ENCODE peak calls at places on chromosomes 2 and 18, in seven cellular contexts. E, C, G, O, J, S and X are unnamed samples.

GRCh38 chr2:181070119-181070833 is 89.9 kb downstream of the UBE2E3 start:
- DNase-seq in C (peak; percentile 15), E (peak; percentile 42), J (peak; percentile 25), O (no peak), S (peak; percentile 64), G (peak; percentile 68), X (no peak)

GRCh38 chr2:184444217-184444616 is 154.1 kb upstream of the ZNF804A start:
- DNase-seq in S (no peak), C (no peak), E (no peak), J (no peak), O (no peak), G (no peak), X (no peak)

GRCh38 chr2:126849486-126849885 is 49.2 kb upstream of the TEX51 start:
- DNase-seq in J (no peak), O (no peak), C (no peak), E (no peak), S (no peak), G (no peak), X (no peak)

GRCh38 chr2:73134471-73134870 is 21.7 kb upstream of the RAB11FIP5 start:
- DNase-seq in J (no peak), C (no peak), E (no peak), O (no peak), G (peak; percentile 54), S (no peak), X (no peak)

GRCh38 chr2:151374426-151374825 is 17.0 kb downstream of the TNFAIP6 start:
- DNase-seq in O (peak; percentile 6), J (peak; percentile 47), S (peak; percentile 69), C (no peak), G (peak; percentile 85), E (peak; percentile 42), X (no peak)

GRCh38 chr2:6896930-6897759 is 19.6 kb downstream of the RSAD2 start:
- DNase-seq in O (no peak), E (no peak), S (peak; percentile 62), C (no peak), G (peak; percentile 50), J (peak; percentile 30), X (peak; percentile 26)

GRCh38 chr2:178718283-178718682 is 88.9 kb downstream of the TTN start:
- DNase-seq in C (no peak), O (no peak), E (no peak), J (no peak), G (peak; percentile 1), S (no peak), X (no peak)

GRCh38 chr2:205721057-205721767 is 38.9 kb downstream of the NRP2 start:
- DNase-seq in E (no peak), C (peak; percentile 87), O (peak; percentile 20), G (no peak), J (no peak), S (no peak), X (no peak)

GRCh38 chr2:120587326-120587996 is 148.2 kb upstream of the GLI2 start:
- DNase-seq in C (no peak), J (no peak), G (no peak), E (no peak), O (no peak), S (no peak), X (no peak)

GRCh38 chr2:236180831-236181453 is 12.8 kb upstream of the GBX2 start:
- DNase-seq in O (peak; percentile 65), C (peak; percentile 69), G (peak; percentile 83), E (no peak), S (peak; percentile 73), J (no peak), X (peak; percentile 49)

GRCh38 chr2:11583840-11584529 is 50.1 kb downstream of the GREB1 start:
- DNase-seq in O (peak; percentile 97), C (peak; percentile 79), S (peak; percentile 93), G (peak; percentile 97), J (peak; percentile 97), E (peak; percentile 57), X (peak; percentile 91)

GRCh38 chr2:69518836-69519235 is 81.6 kb upstream of the NFU1 start:
- DNase-seq in J (no peak), C (no peak), S (no peak), G (no peak), E (no peak), O (no peak), X (no peak)

GRCh38 chr2:198280145-198280544 is 475.8 kb downstream of the PLCL1 start:
- DNase-seq in O (no peak), S (no peak), G (no peak), J (no peak), E (no peak), C (no peak), X (no peak)

GRCh38 chr2:111617804-111618576 is 266.0 kb downstream of the ANAPC1 start:
- DNase-seq in J (peak; percentile 86), E (no peak), C (no peak), O (no peak), G (peak; percentile 80), S (no peak), X (peak; percentile 83)

GRCh38 chr2:54903736-54904554 is 146.3 kb downstream of the RTN4 start:
- DNase-seq in G (peak; percentile 98), J (peak; percentile 99), S (peak; percentile 98), C (no peak), O (peak; percentile 80), E (peak; percentile 58), X (peak; percentile 92)

GRCh38 chr2:13091463-13091862 is 374.7 kb downstream of the TRIB2 start:
- DNase-seq in G (no peak), O (no peak), E (no peak), C (no peak), J (peak; percentile 4), S (peak; percentile 7), X (no peak)

GRCh38 chr2:128775401-128776285 is 457.0 kb upstream of the HS6ST1 start:
- DNase-seq in E (no peak), G (no peak), S (no peak), C (no peak), J (no peak), O (no peak), X (no peak)

GRCh38 chr2:155913356-155913755 is 419.2 kb downstream of the NR4A2 start:
- DNase-seq in J (peak; percentile 8), C (no peak), G (no peak), E (no peak), S (no peak), O (no peak), X (no peak)

GRCh38 chr18:75158465-75159237 is 50.3 kb downstream of the PTGR3 start:
- DNase-seq in C (no peak), G (no peak), O (no peak), J (no peak), S (no peak), E (no peak), X (no peak)

GRCh38 chr2:71894266-71894665 is 253.4 kb downstream of the CYP26B1 start:
- DNase-seq in S (no peak), E (no peak), C (no peak), O (no peak), G (no peak), J (no peak), X (no peak)

GRCh38 chr2:43676322-43677050 is at the start of gene C1GALT1C1L:
- DNase-seq in J (peak; percentile 30), C (peak; percentile 32), E (no peak), G (peak; percentile 68), S (peak; percentile 76), O (peak; percentile 20), X (peak; percentile 18)

GRCh38 chr2:216119986-216120385 is 10.8 kb downstream of the XRCC5 start:
- DNase-seq in O (peak; percentile 41), G (no peak), E (no peak), J (no peak), C (no peak), S (no peak), X (no peak)

GRCh38 chr2:241984658-241985057 is 115.1 kb downstream of the RTP5 start:
- DNase-seq in S (no peak), O (no peak), J (no peak), E (no peak), G (no peak), C (no peak), X (no peak)

GRCh38 chr18:59509477-59510173 is 150.6 kb upstream of the LMAN1 start:
- DNase-seq in O (no peak), J (no peak), E (no peak), C (no peak), S (no peak), G (peak; percentile 44), X (no peak)

GRCh38 chr2:29481313-29481712 is 366.1 kb downstream of the CLIP4 start:
- DNase-seq in J (no peak), E (no peak), O (no peak), C (no peak), S (no peak), G (no peak), X (no peak)

GRCh38 chr18:74682998-74683311 is 85.3 kb downstream of the ZNF407 start:
- DNase-seq in O (no peak), G (peak; percentile 82), E (no peak), J (no peak), S (peak; percentile 51), C (no peak), X (peak; percentile 28)

GRCh38 chr18:30970201-30970816 is 72.2 kb downstream of the DSC3 start:
- DNase-seq in C (no peak), O (no peak), S (peak; percentile 16), G (peak; percentile 8), E (no peak), J (no peak), X (peak; percentile 14)

GRCh38 chr2:182912518-182912915 is 46.1 kb upstream of the FRZB start:
- DNase-seq in J (no peak), O (no peak), C (no peak), S (no peak), E (no peak), G (no peak), X (no peak)

GRCh38 chr18:78309945-78310344 is 669.7 kb upstream of the SALL3 start:
- DNase-seq in C (no peak), S (no peak), G (no peak), E (no peak), O (no peak), J (no peak), X (no peak)

GRCh38 chr18:50115095-50115494 is 79.9 kb downstream of the MYO5B start:
- DNase-seq in C (no peak), S (no peak), J (no peak), E (no peak), G (no peak), O (no peak), X (no peak)

GRCh38 chr2:207082619-207083018 is 83.1 kb downstream of the KLF7 start:
- DNase-seq in G (no peak), S (peak; percentile 55), O (no peak), J (no peak), C (no peak), E (peak; percentile 41), X (no peak)

GRCh38 chr2:103459302-103459701 is 697.5 kb downstream of the TMEM182 start:
- DNase-seq in G (no peak), J (no peak), C (no peak), O (no peak), E (no peak), S (no peak), X (no peak)

GRCh38 chr2:178449700-178450573 is 1.0 kb downstream of the PRKRA start:
- DNase-seq in G (peak; percentile 38), S (peak; percentile 15), C (no peak), O (no peak), E (no peak), J (no peak), X (no peak)

GRCh38 chr2:14306268-14306950 is 326.1 kb upstream of the LRATD1 start:
- DNase-seq in C (no peak), E (no peak), J (no peak), O (no peak), S (no peak), G (no peak), X (no peak)

GRCh38 chr2:8103085-8103708 is 578.7 kb upstream of the ID2 start:
- DNase-seq in J (no peak), C (no peak), S (no peak), E (no peak), O (no peak), G (peak; percentile 89), X (peak; percentile 48)

GRCh38 chr2:215929602-215930335 is 83.6 kb downstream of the MREG start:
- DNase-seq in C (no peak), E (no peak), O (peak; percentile 3), S (peak; percentile 21), G (peak; percentile 64), J (no peak), X (no peak)

GRCh38 chr2:238494573-238494961 is 67.8 kb downstream of the ASB1 start:
- DNase-seq in G (no peak), J (no peak), O (no peak), E (no peak), C (no peak), S (no peak), X (no peak)